ENCODE peak calls at places on chromosomes 13 and 19, in five cellular contexts. F, T, I, L and Z are unnamed samples.

GRCh38 chr19:14183741-14184395 is 22.1 kb downstream of the ADGRL1 start:
- DNase-seq in F (no peak), T (no peak), I (no peak), L (no peak), Z (no peak)

GRCh38 chr13:77800219-77800618 is 102.7 kb downstream of the SLAIN1 start:
- DNase-seq in F (no peak), T (no peak), I (no peak), L (no peak), Z (no peak)

GRCh38 chr13:69947577-69947976 is 160.0 kb upstream of the ATXN8OS start:
- DNase-seq in F (no peak), T (no peak), I (no peak), L (no peak), Z (no peak)

GRCh38 chr13:19592657-19593175 is 31.4 kb upstream of the TPTE2 start:
- DNase-seq in F (no peak), T (no peak), I (no peak), L (no peak), Z (no peak)

GRCh38 chr19:399370-399769 is 9.6 kb downstream of the C2CD4C start:
- DNase-seq in F (peak; percentile 24), T (peak; percentile 12), I (no peak), L (no peak), Z (no peak)

GRCh38 chr13:23432589-23432988 is 913 bp downstream of the SACS start:
- DNase-seq in F (no peak), T (no peak), I (no peak), L (no peak), Z (no peak)

GRCh38 chr19:10654610-10655456 is 687 bp downstream of the ILF3 start:
- DNase-seq in F (no peak), T (peak; percentile 46), I (peak; percentile 37), L (no peak), Z (peak; percentile 65)

GRCh38 chr13:38346764-38347163 is 2.9 kb upstream of the UFM1 start:
- DNase-seq in F (no peak), T (no peak), I (no peak), L (no peak), Z (no peak)

GRCh38 chr13:66033924-66034323 is 1196.2 kb downstream of the PCDH9 start:
- DNase-seq in F (no peak), T (no peak), I (no peak), L (no peak), Z (no peak)

GRCh38 chr13:23059173-23059572 is 121.6 kb upstream of the SGCG start:
- DNase-seq in F (no peak), T (no peak), I (no peak), L (no peak), Z (no peak)

GRCh38 chr13:43094901-43095300 is 71.5 kb downstream of the DNAJC15 start:
- DNase-seq in F (no peak), T (no peak), I (no peak), L (no peak), Z (no peak)

GRCh38 chr13:56713656-56714055 is 427.1 kb upstream of the PRR20A start:
- DNase-seq in F (no peak), T (no peak), I (no peak), L (no peak), Z (no peak)

GRCh38 chr19:13986348-13986904 is 19.7 kb downstream of the RFX1 start:
- DNase-seq in F (no peak), T (peak; percentile 91), I (no peak), L (peak; percentile 64), Z (no peak)

GRCh38 chr19:30719189-30719990 is 347.2 kb downstream of the ZNF536 start:
- DNase-seq in F (no peak), T (peak; percentile 79), I (peak; percentile 33), L (peak; percentile 28), Z (peak; percentile 38)

GRCh38 chr19:49790866-49791265 is 22.2 kb downstream of the FUZ start:
- DNase-seq in F (no peak), T (no peak), I (no peak), L (no peak), Z (no peak)

GRCh38 chr19:48962029-48962848 is 2.9 kb upstream of the FTL start:
- DNase-seq in F (no peak), T (peak; percentile 68), I (peak; percentile 94), L (no peak), Z (peak; percentile 68)

GRCh38 chr13:79692846-79693245 is 211.9 kb downstream of the NDFIP2 start:
- DNase-seq in F (no peak), T (no peak), I (no peak), L (no peak), Z (no peak)

GRCh38 chr19:38433268-38433733 is at the start of gene RYR1:
- DNase-seq in F (no peak), T (peak; percentile 59), I (no peak), L (no peak), Z (no peak)

GRCh38 chr19:5292453-5292842 is 48.2 kb downstream of the PTPRS start:
- DNase-seq in F (no peak), T (no peak), I (no peak), L (no peak), Z (no peak)

GRCh38 chr13:44758595-44759221 is 182.6 kb upstream of the TSC22D1 start:
- DNase-seq in F (no peak), T (no peak), I (peak; percentile 40), L (no peak), Z (peak; percentile 50)

GRCh38 chr19:31255863-31256600 is 93.2 kb downstream of the TSHZ3 start:
- DNase-seq in F (no peak), T (no peak), I (no peak), L (no peak), Z (no peak)

GRCh38 chr19:19860756-19861390 is 4.8 kb upstream of the ZNF253 start:
- DNase-seq in F (no peak), T (no peak), I (no peak), L (no peak), Z (no peak)

GRCh38 chr19:19871932-19872331 is 6.2 kb downstream of the ZNF253 start:
- DNase-seq in F (no peak), T (no peak), I (no peak), L (no peak), Z (no peak)

GRCh38 chr19:19866599-19867248 is 1.0 kb downstream of the ZNF253 start:
- DNase-seq in F (no peak), T (no peak), I (no peak), L (no peak), Z (no peak)

GRCh38 chr19:19865750-19866598 is at the start of gene ZNF253:
- DNase-seq in F (peak; percentile 98), T (peak; percentile 97), I (peak; percentile 4), L (peak; percentile 97), Z (peak; percentile 59)
- TF ChIP-seq POLR2A in F (peak; percentile 84), T (peak; percentile 74), I (no peak), L (peak; percentile 91), Z (peak; percentile 70)

DNA sequence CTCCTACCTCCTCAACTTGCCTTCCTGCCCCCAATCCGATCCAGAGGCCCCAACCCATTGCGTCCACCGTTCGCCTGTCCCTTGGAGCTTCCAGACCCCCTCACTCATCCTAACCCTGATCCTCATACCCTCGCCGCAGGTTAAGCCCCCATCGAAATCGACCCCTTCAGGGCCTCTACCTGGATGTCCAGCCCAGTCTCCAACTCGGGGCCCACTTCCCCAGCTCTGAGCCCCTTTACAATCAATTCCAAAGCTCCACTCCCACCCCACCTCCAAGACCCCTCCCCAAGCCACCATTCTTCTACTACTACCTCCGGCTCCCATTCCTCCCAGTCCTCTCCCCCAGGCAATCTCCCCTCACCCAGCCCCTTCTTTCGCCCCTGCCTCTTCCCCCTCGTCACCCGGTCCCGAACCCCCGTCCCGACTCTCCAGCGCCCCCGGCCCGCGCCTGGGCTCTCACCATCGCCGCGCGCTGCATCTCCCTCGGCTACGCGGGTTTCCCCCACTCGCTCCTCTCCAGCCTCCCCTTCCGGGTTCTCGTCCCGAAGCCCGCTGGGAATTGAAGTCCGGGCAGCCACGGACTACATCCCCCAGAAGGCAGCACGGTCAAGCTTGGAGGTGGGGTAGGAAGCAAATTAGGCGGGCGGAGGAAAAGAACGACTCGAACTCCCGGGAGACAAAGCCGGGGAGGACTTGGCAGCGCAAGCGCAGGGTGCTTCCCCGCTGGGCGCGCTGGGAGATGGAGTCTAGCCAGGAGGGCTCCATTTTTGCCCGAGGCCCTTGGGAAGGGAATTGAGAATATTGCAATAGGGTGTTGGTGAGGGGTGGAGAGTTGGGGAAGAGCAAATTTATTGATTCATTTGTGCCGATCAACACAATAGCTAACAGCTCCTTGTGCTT is at the start of gene FBXO46:
- DNase-seq in F (peak; percentile 96), T (peak; percentile 98), I (peak; percentile 99), L (peak; percentile 94), Z (peak; percentile 79)
- TF ChIP-seq POLR2A in F (peak; percentile 87), T (no peak), I (peak; percentile 75), L (peak; percentile 73), Z (peak; percentile 51)

DNA sequence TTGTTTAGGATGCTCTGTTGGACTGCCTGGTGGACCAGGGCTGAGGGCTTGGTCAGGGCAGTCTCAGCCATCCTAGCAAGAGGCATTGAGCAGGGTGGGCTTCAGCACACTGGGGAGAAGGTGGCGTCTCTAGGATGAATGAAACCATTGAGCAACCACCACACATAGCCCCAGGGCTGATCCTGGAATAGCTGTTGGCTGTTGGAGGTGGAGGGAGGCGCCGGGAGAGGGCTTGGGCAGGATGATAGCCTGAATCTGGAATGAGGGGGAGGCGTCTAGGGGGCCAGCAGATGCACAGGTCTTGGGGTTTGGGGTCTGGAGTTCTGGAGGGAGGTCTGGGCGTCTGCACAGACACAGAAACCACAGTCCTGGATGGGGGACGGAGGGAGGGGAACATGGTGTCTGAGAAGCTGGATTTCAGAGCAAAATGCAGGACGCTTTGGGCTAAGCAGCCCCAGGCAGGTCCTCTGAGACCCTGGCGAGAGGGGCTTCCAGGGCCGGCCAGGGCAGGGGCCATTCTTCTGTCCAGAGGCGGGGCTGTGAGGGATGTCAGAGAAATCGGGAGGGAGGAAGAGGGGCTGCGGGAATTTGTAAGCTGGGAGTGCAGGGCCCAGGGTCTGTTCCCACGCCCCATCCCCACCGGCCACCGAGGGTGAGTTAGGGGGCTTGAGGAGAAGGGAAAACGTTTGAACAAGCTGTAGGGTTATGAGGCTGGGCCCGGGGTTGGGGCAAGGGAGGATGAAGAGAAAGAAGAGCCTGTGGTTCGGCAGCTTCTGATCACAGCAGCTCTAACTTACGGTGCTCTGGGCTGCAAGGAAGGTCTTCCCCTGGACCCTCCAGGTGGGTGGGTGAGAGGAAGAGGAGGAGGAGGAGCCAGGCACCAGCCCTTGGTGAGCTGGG is 5.2 kb downstream of the TRAPPC5 start:
- DNase-seq in F (no peak), T (no peak), I (no peak), L (no peak), Z (no peak)
- TF ChIP-seq POLR2A in F (no peak), T (no peak), I (peak; percentile 7), L (no peak), Z (no peak)

GRCh38 chr19:27777242-27777641 is 1435.7 kb downstream of the UQCRFS1 start:
- DNase-seq in F (no peak), T (no peak), I (no peak), L (no peak), Z (no peak)

GRCh38 chr19:27774827-27775226 is 1438.1 kb downstream of the UQCRFS1 start:
- DNase-seq in F (no peak), T (no peak), I (peak; percentile 76), L (no peak), Z (peak; percentile 19)

GRCh38 chr19:27776524-27776923 is 1436.4 kb downstream of the UQCRFS1 start:
- DNase-seq in F (no peak), T (no peak), I (no peak), L (no peak), Z (no peak)

GRCh38 chr19:27775395-27775794 is 1437.6 kb downstream of the UQCRFS1 start:
- DNase-seq in F (no peak), T (no peak), I (peak; percentile 58), L (no peak), Z (no peak)

DNA sequence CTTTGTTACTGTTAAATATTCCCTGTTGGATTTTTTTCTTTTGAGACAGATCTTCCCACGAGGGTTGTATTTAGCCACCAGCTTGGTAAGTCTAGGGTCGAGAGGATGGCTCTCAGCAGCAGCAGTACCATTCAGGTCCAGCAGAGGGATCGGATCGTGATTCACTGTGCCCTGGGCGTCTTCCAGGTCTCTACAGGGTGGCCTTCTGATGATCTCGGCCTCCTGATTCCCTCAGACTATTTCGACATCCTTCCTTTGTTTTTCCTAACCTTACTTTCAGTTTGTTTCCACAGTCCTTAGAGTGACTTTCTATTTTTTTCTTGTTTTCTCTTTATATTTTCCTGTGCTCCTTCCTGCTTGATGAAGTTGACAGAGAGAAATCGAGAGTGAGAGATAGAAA is 1436.9 kb downstream of the UQCRFS1 start:
- DNase-seq in F (no peak), T (no peak), I (peak; percentile 84), L (no peak), Z (peak; percentile 52)
- TF ChIP-seq POLR2A in F (no peak), T (no peak), I (no peak), L (no peak), Z (no peak)